ENCODE peak calls at places on chromosome 7, in ten cellular contexts. One of them, this sample, is unnamed.

GRCh38 chr7:408651-409343 is 110.8 kb downstream of the PDGFA start:
- DNase-seq in T-helper 1 cell: no peak
- DNase-seq in mesothelial cell of epicardium: no peak
- DNase-seq in cardiac muscle cell: no peak
- DNase-seq in HEK293T: no peak
- DNase-seq in GM04504: no peak
- DNase-seq in H54: no peak
- DNase-seq in H7: peak
- DNase-seq in T-helper 22 cell: no peak
- DNase-seq in WTC11: peak
- DNase-seq in this sample: no peak

GRCh38 chr7:144908943-144909556 is 73.2 kb upstream of the TPK1 start:
- DNase-seq in T-helper 1 cell: no peak
- DNase-seq in GM04504: no peak
- DNase-seq in H54: no peak
- DNase-seq in mesothelial cell of epicardium: no peak
- DNase-seq in WTC11: peak
- DNase-seq in H7: no peak
- DNase-seq in T-helper 22 cell: no peak
- DNase-seq in HEK293T: no peak
- DNase-seq in cardiac muscle cell: no peak
- DNase-seq in this sample: no peak

GRCh38 chr7:18574235-18574540 is 78.6 kb downstream of the HDAC9 start:
- DNase-seq in GM04504: no peak
- DNase-seq in T-helper 22 cell: no peak
- DNase-seq in H54: no peak
- DNase-seq in HEK293T: no peak
- DNase-seq in T-helper 1 cell: no peak
- DNase-seq in mesothelial cell of epicardium: no peak
- DNase-seq in H7: no peak
- DNase-seq in WTC11: no peak
- DNase-seq in cardiac muscle cell: no peak
- DNase-seq in this sample: no peak

GRCh38 chr7:76356115-76356514 is 2.7 kb downstream of the YWHAG start:
- DNase-seq in H7: no peak
- DNase-seq in H54: no peak
- DNase-seq in T-helper 22 cell: no peak
- DNase-seq in T-helper 1 cell: no peak
- DNase-seq in GM04504: no peak
- DNase-seq in mesothelial cell of epicardium: no peak
- DNase-seq in HEK293T: no peak
- DNase-seq in cardiac muscle cell: no peak
- DNase-seq in WTC11: no peak
- DNase-seq in this sample: no peak

GRCh38 chr7:38932509-38933168 is 23.6 kb upstream of the VPS41 start:
- DNase-seq in mesothelial cell of epicardium: peak
- DNase-seq in T-helper 1 cell: no peak
- DNase-seq in cardiac muscle cell: peak
- DNase-seq in GM04504: peak
- DNase-seq in HEK293T: peak
- DNase-seq in H7: peak
- DNase-seq in T-helper 22 cell: no peak
- DNase-seq in WTC11: peak
- DNase-seq in H54: peak
- DNase-seq in this sample: peak

GRCh38 chr7:134632937-134633540 is 13.6 kb upstream of the BPGM start:
- DNase-seq in GM04504: peak
- DNase-seq in T-helper 22 cell: no peak
- DNase-seq in H7: no peak
- DNase-seq in H54: no peak
- DNase-seq in cardiac muscle cell: peak
- DNase-seq in HEK293T: peak
- DNase-seq in T-helper 1 cell: peak
- DNase-seq in WTC11: no peak
- DNase-seq in mesothelial cell of epicardium: no peak
- DNase-seq in this sample: no peak

GRCh38 chr7:129951076-129952011 is 1.4 kb downstream of the UBE2H start:
- DNase-seq in mesothelial cell of epicardium: no peak
- DNase-seq in H54: no peak
- DNase-seq in cardiac muscle cell: peak
- DNase-seq in T-helper 1 cell: no peak
- DNase-seq in T-helper 22 cell: no peak
- DNase-seq in WTC11: no peak
- DNase-seq in H7: no peak
- DNase-seq in GM04504: no peak
- DNase-seq in HEK293T: no peak
- DNase-seq in this sample: no peak

GRCh38 chr7:1607001-1607400 is 37.2 kb upstream of the PSMG3 start:
- DNase-seq in GM04504: no peak
- DNase-seq in cardiac muscle cell: no peak
- DNase-seq in H54: no peak
- DNase-seq in T-helper 22 cell: no peak
- DNase-seq in H7: peak
- DNase-seq in HEK293T: no peak
- DNase-seq in WTC11: no peak
- DNase-seq in T-helper 1 cell: no peak
- DNase-seq in mesothelial cell of epicardium: no peak
- DNase-seq in this sample: no peak

GRCh38 chr7:5553298-5553877 is 129.8 kb upstream of the TNRC18 start:
- DNase-seq in H54: no peak
- DNase-seq in T-helper 1 cell: no peak
- DNase-seq in GM04504: no peak
- DNase-seq in H7: peak
- DNase-seq in WTC11: no peak
- DNase-seq in mesothelial cell of epicardium: no peak
- DNase-seq in HEK293T: no peak
- DNase-seq in cardiac muscle cell: peak
- DNase-seq in T-helper 22 cell: no peak
- DNase-seq in this sample: no peak

GRCh38 chr7:104096683-104097082 is 107.2 kb upstream of the RELN start:
- DNase-seq in T-helper 22 cell: no peak
- DNase-seq in cardiac muscle cell: peak
- DNase-seq in H7: peak
- DNase-seq in HEK293T: peak
- DNase-seq in WTC11: peak
- DNase-seq in H54: no peak
- DNase-seq in T-helper 1 cell: no peak
- DNase-seq in mesothelial cell of epicardium: no peak
- DNase-seq in GM04504: no peak
- DNase-seq in this sample: no peak

GRCh38 chr7:17548014-17548653 is 249.7 kb downstream of the AHR start:
- DNase-seq in WTC11: peak
- DNase-seq in HEK293T: peak
- DNase-seq in T-helper 1 cell: no peak
- DNase-seq in GM04504: no peak
- DNase-seq in H54: no peak
- DNase-seq in cardiac muscle cell: no peak
- DNase-seq in mesothelial cell of epicardium: no peak
- DNase-seq in H7: peak
- DNase-seq in T-helper 22 cell: no peak
- DNase-seq in this sample: no peak

GRCh38 chr7:157985636-157986035 is 602.0 kb downstream of the PTPRN2 start:
- DNase-seq in mesothelial cell of epicardium: no peak
- DNase-seq in cardiac muscle cell: no peak
- DNase-seq in HEK293T: no peak
- DNase-seq in T-helper 1 cell: no peak
- DNase-seq in WTC11: no peak
- DNase-seq in H54: no peak
- DNase-seq in T-helper 22 cell: no peak
- DNase-seq in GM04504: no peak
- DNase-seq in H7: no peak
- DNase-seq in this sample: no peak

GRCh38 chr7:33986951-33987948 is 81.9 kb downstream of the BMPER start:
- DNase-seq in H54: peak
- DNase-seq in WTC11: no peak
- DNase-seq in HEK293T: no peak
- DNase-seq in cardiac muscle cell: no peak
- DNase-seq in T-helper 22 cell: no peak
- DNase-seq in H7: no peak
- DNase-seq in mesothelial cell of epicardium: no peak
- DNase-seq in GM04504: peak
- DNase-seq in T-helper 1 cell: no peak
- DNase-seq in this sample: peak

GRCh38 chr7:90552521-90552920 is 43.6 kb upstream of the CDK14 start:
- DNase-seq in H54: no peak
- DNase-seq in mesothelial cell of epicardium: no peak
- DNase-seq in HEK293T: no peak
- DNase-seq in cardiac muscle cell: no peak
- DNase-seq in WTC11: no peak
- DNase-seq in T-helper 1 cell: no peak
- DNase-seq in T-helper 22 cell: no peak
- DNase-seq in GM04504: no peak
- DNase-seq in H7: no peak
- DNase-seq in this sample: no peak

GRCh38 chr7:45033261-45033930 is 33.4 kb downstream of the CCM2 start:
- DNase-seq in T-helper 1 cell: no peak
- DNase-seq in cardiac muscle cell: no peak
- DNase-seq in mesothelial cell of epicardium: no peak
- DNase-seq in WTC11: no peak
- DNase-seq in GM04504: peak
- DNase-seq in H54: no peak
- DNase-seq in HEK293T: no peak
- DNase-seq in T-helper 22 cell: no peak
- DNase-seq in H7: no peak
- DNase-seq in this sample: no peak

GRCh38 chr7:154424370-154424769 is 372.2 kb downstream of the DPP6 start:
- DNase-seq in GM04504: no peak
- DNase-seq in T-helper 1 cell: no peak
- DNase-seq in mesothelial cell of epicardium: no peak
- DNase-seq in H7: no peak
- DNase-seq in cardiac muscle cell: no peak
- DNase-seq in H54: no peak
- DNase-seq in HEK293T: no peak
- DNase-seq in WTC11: no peak
- DNase-seq in T-helper 22 cell: no peak
- DNase-seq in this sample: no peak

GRCh38 chr7:47771990-47772360 is 176.3 kb downstream of the PKD1L1 start:
- DNase-seq in H7: no peak
- DNase-seq in HEK293T: no peak
- DNase-seq in GM04504: no peak
- DNase-seq in mesothelial cell of epicardium: no peak
- DNase-seq in T-helper 1 cell: no peak
- DNase-seq in WTC11: no peak
- DNase-seq in H54: no peak
- DNase-seq in T-helper 22 cell: no peak
- DNase-seq in cardiac muscle cell: no peak
- DNase-seq in this sample: no peak

GRCh38 chr7:77855371-77856083 is 57.0 kb downstream of the PHTF2 start:
- DNase-seq in H54: no peak
- DNase-seq in WTC11: no peak
- DNase-seq in mesothelial cell of epicardium: no peak
- DNase-seq in HEK293T: no peak
- DNase-seq in T-helper 22 cell: no peak
- DNase-seq in cardiac muscle cell: no peak
- DNase-seq in T-helper 1 cell: no peak
- DNase-seq in H7: no peak
- DNase-seq in GM04504: no peak
- DNase-seq in this sample: no peak

GRCh38 chr7:1854521-1855395 is 184.7 kb downstream of the ELFN1 start:
- DNase-seq in GM04504: no peak
- DNase-seq in H54: no peak
- DNase-seq in HEK293T: no peak
- DNase-seq in cardiac muscle cell: no peak
- DNase-seq in mesothelial cell of epicardium: peak
- DNase-seq in T-helper 1 cell: no peak
- DNase-seq in T-helper 22 cell: no peak
- DNase-seq in H7: no peak
- DNase-seq in WTC11: peak
- DNase-seq in this sample: no peak

GRCh38 chr7:92674379-92674778 is 84.2 kb upstream of the FAM133B start:
- DNase-seq in WTC11: no peak
- DNase-seq in cardiac muscle cell: no peak
- DNase-seq in T-helper 1 cell: no peak
- DNase-seq in GM04504: no peak
- DNase-seq in H7: no peak
- DNase-seq in T-helper 22 cell: no peak
- DNase-seq in HEK293T: no peak
- DNase-seq in H54: no peak
- DNase-seq in mesothelial cell of epicardium: no peak
- DNase-seq in this sample: no peak

GRCh38 chr7:103833401-103833800 is 156.1 kb downstream of the RELN start:
- DNase-seq in T-helper 22 cell: no peak
- DNase-seq in cardiac muscle cell: no peak
- DNase-seq in HEK293T: no peak
- DNase-seq in H54: no peak
- DNase-seq in H7: no peak
- DNase-seq in mesothelial cell of epicardium: no peak
- DNase-seq in GM04504: no peak
- DNase-seq in WTC11: no peak
- DNase-seq in T-helper 1 cell: no peak
- DNase-seq in this sample: no peak

GRCh38 chr7:121195859-121196588 is 132.8 kb upstream of the WNT16 start:
- DNase-seq in mesothelial cell of epicardium: no peak
- DNase-seq in cardiac muscle cell: no peak
- DNase-seq in GM04504: no peak
- DNase-seq in H7: no peak
- DNase-seq in T-helper 22 cell: no peak
- DNase-seq in HEK293T: no peak
- DNase-seq in T-helper 1 cell: no peak
- DNase-seq in H54: no peak
- DNase-seq in WTC11: no peak
- DNase-seq in this sample: no peak

GRCh38 chr7:45028138-45028919 is 28.3 kb downstream of the CCM2 start:
- DNase-seq in WTC11: no peak
- DNase-seq in HEK293T: no peak
- DNase-seq in H7: no peak
- DNase-seq in GM04504: no peak
- DNase-seq in mesothelial cell of epicardium: no peak
- DNase-seq in cardiac muscle cell: no peak
- DNase-seq in T-helper 1 cell: no peak
- DNase-seq in T-helper 22 cell: no peak
- DNase-seq in H54: no peak
- DNase-seq in this sample: no peak

GRCh38 chr7:106053109-106053508 is 59.0 kb downstream of the SYPL1 start:
- DNase-seq in mesothelial cell of epicardium: no peak
- DNase-seq in GM04504: no peak
- DNase-seq in H7: peak
- DNase-seq in WTC11: no peak
- DNase-seq in cardiac muscle cell: no peak
- DNase-seq in T-helper 22 cell: no peak
- DNase-seq in H54: no peak
- DNase-seq in HEK293T: no peak
- DNase-seq in T-helper 1 cell: no peak
- DNase-seq in this sample: no peak

GRCh38 chr7:16492513-16493062 is 27.1 kb upstream of the SOSTDC1 start:
- DNase-seq in cardiac muscle cell: no peak
- DNase-seq in H7: no peak
- DNase-seq in mesothelial cell of epicardium: no peak
- DNase-seq in HEK293T: no peak
- DNase-seq in T-helper 1 cell: no peak
- DNase-seq in H54: no peak
- DNase-seq in T-helper 22 cell: no peak
- DNase-seq in WTC11: no peak
- DNase-seq in GM04504: no peak
- DNase-seq in this sample: no peak

GRCh38 chr7:69109131-69109740 is 489.0 kb upstream of the AUTS2 start:
- DNase-seq in T-helper 1 cell: no peak
- DNase-seq in H54: no peak
- DNase-seq in H7: no peak
- DNase-seq in GM04504: no peak
- DNase-seq in cardiac muscle cell: no peak
- DNase-seq in HEK293T: no peak
- DNase-seq in T-helper 22 cell: no peak
- DNase-seq in WTC11: no peak
- DNase-seq in mesothelial cell of epicardium: no peak
- DNase-seq in this sample: peak

GRCh38 chr7:66413379-66414114 is 208.4 kb downstream of the TPST1 start:
- DNase-seq in GM04504: no peak
- DNase-seq in cardiac muscle cell: peak
- DNase-seq in H7: peak
- DNase-seq in T-helper 22 cell: peak
- DNase-seq in H54: no peak
- DNase-seq in mesothelial cell of epicardium: peak
- DNase-seq in HEK293T: peak
- DNase-seq in T-helper 1 cell: peak
- DNase-seq in WTC11: peak
- DNase-seq in this sample: peak

GRCh38 chr7:32058017-32058416 is 12.2 kb downstream of the PDE1C start:
- DNase-seq in T-helper 1 cell: no peak
- DNase-seq in HEK293T: no peak
- DNase-seq in cardiac muscle cell: no peak
- DNase-seq in H54: no peak
- DNase-seq in WTC11: no peak
- DNase-seq in T-helper 22 cell: no peak
- DNase-seq in mesothelial cell of epicardium: no peak
- DNase-seq in GM04504: no peak
- DNase-seq in H7: no peak
- DNase-seq in this sample: no peak